ENCODE peak calls at places on chromosomes 3 and 15, in four cellular contexts. Q is colonic mucosa, S is body of pancreas, G is adipocyte. D is an unnamed sample.

GRCh38 chr3:56887402-56888025 is 85.8 kb upstream of the ARHGEF3 start:
- DNase-seq in S (no peak), Q (no peak), G (no peak), D (no peak)

GRCh38 chr3:67804089-67804488 is 149.7 kb upstream of the SUCLG2 start:
- DNase-seq in S (no peak), G (no peak), Q (no peak), D (no peak)

GRCh38 chr3:179323197-179323901 is 518 bp downstream of the ZNF639 start:
- DNase-seq in G (peak), S (peak), Q (peak), D (no peak)

GRCh38 chr15:67407709-67408257 is 113.1 kb upstream of the C15orf61 start:
- DNase-seq in G (no peak), S (no peak), Q (no peak), D (no peak)

GRCh38 chr3:197363553-197364409 is 65.4 kb upstream of the DLG1 start:
- DNase-seq in S (no peak), Q (no peak), G (no peak), D (no peak)

GRCh38 chr15:65829150-65829764 is 37.2 kb upstream of the DENND4A start:
- DNase-seq in G (peak), S (peak), Q (no peak), D (no peak)

GRCh38 chr3:99419111-99419510 is 219.3 kb upstream of the COL8A1 start:
- DNase-seq in Q (no peak), S (no peak), G (peak), D (no peak)

GRCh38 chr3:17749281-17749680 is 6.8 kb upstream of the TBC1D5 start:
- DNase-seq in Q (no peak), G (no peak), S (no peak), D (no peak)

GRCh38 chr3:69716119-69716518 is 23.1 kb upstream of the MITF start:
- DNase-seq in Q (no peak), G (no peak), S (no peak), D (no peak)

GRCh38 chr15:28093761-28094535 is 5.2 kb downstream of the OCA2 start:
- DNase-seq in S (no peak), G (no peak), Q (peak), D (no peak)

GRCh38 chr15:75104804-75105557 is 81.6 kb downstream of the PPCDC start:
- DNase-seq in S (no peak), G (peak), Q (peak), D (no peak)

GRCh38 chr3:81579744-81580143 is 181.7 kb downstream of the GBE1 start:
- DNase-seq in G (no peak), S (no peak), Q (no peak), D (no peak)

GRCh38 chr15:63006032-63006878 is 36.3 kb upstream of the TPM1 start:
- DNase-seq in G (no peak), S (no peak), Q (no peak), D (no peak)

GRCh38 chr3:160554980-160555379 is 10.4 kb downstream of the KPNA4 start:
- DNase-seq in G (no peak), S (no peak), Q (no peak), D (no peak)

GRCh38 chr15:31828594-31828993 is 201.7 kb upstream of the CHRNA7 start:
- DNase-seq in S (no peak), Q (no peak), G (no peak), D (no peak)

GRCh38 chr3:186979837-186980236 is 49.5 kb downstream of the ST6GAL1 start:
- DNase-seq in G (no peak), S (no peak), Q (no peak), D (no peak)

GRCh38 chr3:117788086-117788485 is 1078.5 kb downstream of the TUSC7 start:
- DNase-seq in Q (no peak), G (peak), S (peak), D (no peak)

GRCh38 chr15:101504866-101505609 is 15.5 kb upstream of the PCSK6 start:
- DNase-seq in S (no peak), Q (no peak), G (no peak), D (no peak)

GRCh38 chr3:129017531-129017899 is 16.4 kb downstream of the EFCC1 start:
- DNase-seq in Q (no peak), S (no peak), G (no peak), D (peak)

GRCh38 chr3:126314305-126315082 is 42.7 kb downstream of the KLF15 start:
- DNase-seq in S (no peak), Q (no peak), G (no peak), D (no peak)

GRCh38 chr15:80059786-80060489 is 462 bp downstream of the ZFAND6 start:
- DNase-seq in S (peak), G (peak), Q (peak), D (no peak)

GRCh38 chr3:5210926-5211325 is 23.4 kb downstream of the EDEM1 start:
- DNase-seq in Q (no peak), S (no peak), G (no peak), D (no peak)

GRCh38 chr15:65259367-65259781 is 27.3 kb downstream of the PARP16 start:
- DNase-seq in S (peak), G (no peak), Q (no peak), D (no peak)

GRCh38 chr3:125401402-125401801 is 26.3 kb upstream of the ZNF148 start:
- DNase-seq in Q (no peak), G (peak), S (no peak), D (no peak)

GRCh38 chr3:28799084-28799483 is 450.5 kb upstream of the AZI2 start:
- DNase-seq in Q (no peak), G (no peak), S (no peak), D (no peak)

GRCh38 chr3:101903426-101903825 is 54.1 kb downstream of the NFKBIZ start:
- DNase-seq in G (no peak), S (no peak), Q (no peak), D (no peak)

GRCh38 chr15:71777216-71777943 is 33.0 kb upstream of the NR2E3 start:
- DNase-seq in S (no peak), Q (no peak), G (no peak), D (no peak)

GRCh38 chr15:51536965-51537574 is 85.5 kb downstream of the DMXL2 start:
- DNase-seq in Q (no peak), G (peak), S (no peak), D (no peak)

GRCh38 chr3:46717447-46718231 is at the start of gene PRSS50:
- DNase-seq in S (no peak), Q (peak), G (no peak), D (no peak)

GRCh38 chr15:79640206-79640605 is 208.1 kb downstream of the MINAR1 start:
- DNase-seq in Q (no peak), S (no peak), G (peak), D (no peak)